ENCODE peak calls at places on chromosomes 2 and 18, in five cellular contexts. C is uterus, B is BE2C, A is heart right ventricle, T is epithelial cell of esophagus. N is an unnamed sample.
A peak's percentile ranks its signal among the peaks of the same experiment; 100 is the strongest.

GRCh38 chr2:111706481-111707001 is 177.5 kb downstream of the ANAPC1 start:
- DNase-seq in C (no peak), B (no peak), A (no peak), T (no peak), N (no peak)

GRCh38 chr2:237597680-237598145 is 7.2 kb upstream of the RAB17 start:
- DNase-seq in C (no peak), B (no peak), A (no peak), T (no peak), N (no peak)

GRCh38 chr18:35478520-35479435 is 19.0 kb downstream of the INO80C start:
- DNase-seq in C (no peak), B (no peak), A (no peak), T (peak; percentile 99), N (no peak)

GRCh38 chr2:70121627-70122372 is 34.5 kb downstream of the PCBP1 start:
- DNase-seq in C (no peak), B (no peak), A (no peak), T (no peak), N (no peak)

GRCh38 chr2:68134554-68134953 is 23.1 kb upstream of the PNO1 start:
- DNase-seq in C (no peak), B (no peak), A (no peak), T (no peak), N (no peak)

GRCh38 chr2:46067501-46068292 is 229.5 kb upstream of the EPAS1 start:
- DNase-seq in C (no peak), B (no peak), A (no peak), T (peak; percentile 18), N (peak; percentile 94)

GRCh38 chr2:127154985-127155650 is 48.2 kb upstream of the BIN1 start:
- DNase-seq in C (peak; percentile 68), B (no peak), A (no peak), T (no peak), N (no peak)

GRCh38 chr18:68791801-68792200 is 6.1 kb upstream of the CCDC102B start:
- DNase-seq in C (no peak), B (no peak), A (no peak), T (no peak), N (no peak)

GRCh38 chr2:197615033-197615652 is 60.2 kb downstream of the RFTN2 start:
- DNase-seq in C (no peak), B (no peak), A (no peak), T (peak; percentile 93), N (no peak)

GRCh38 chr2:15941970-15942710 is 1.8 kb downstream of the MYCN start:
- DNase-seq in C (peak; percentile 16), B (peak; percentile 100), A (peak; percentile 26), T (peak; percentile 8), N (no peak)

GRCh38 chr2:217980591-217980990 is 22.2 kb downstream of the TNS1 start:
- DNase-seq in C (peak; percentile 33), B (no peak), A (no peak), T (no peak), N (no peak)

GRCh38 chr2:237563816-237564215 is 2.6 kb upstream of the PRLH start:
- DNase-seq in C (no peak), B (no peak), A (no peak), T (peak; percentile 41), N (no peak)

GRCh38 chr18:23231340-23232021 is 96.2 kb downstream of the CABLES1 start:
- DNase-seq in C (peak; percentile 64), B (no peak), A (peak; percentile 77), T (peak; percentile 91), N (peak; percentile 81)

GRCh38 chr18:24054130-24054529 is 39.6 kb downstream of the TTC39C start:
- DNase-seq in C (no peak), B (no peak), A (no peak), T (peak; percentile 65), N (no peak)

GRCh38 chr2:239378021-239378917 is 22.6 kb downstream of the HDAC4 start:
- DNase-seq in C (no peak), B (peak; percentile 4), A (no peak), T (no peak), N (no peak)

GRCh38 chr2:150167711-150168110 is 319.8 kb downstream of the RND3 start:
- DNase-seq in C (no peak), B (no peak), A (no peak), T (peak; percentile 46), N (no peak)

GRCh38 chr18:48639772-48640432 is 101.1 kb downstream of the CTIF start:
- DNase-seq in C (no peak), B (no peak), A (no peak), T (peak; percentile 80), N (no peak)
- TF ChIP-seq CTCF in C (no peak), B (peak; percentile 34), A (peak; percentile 45), T (no peak), N (peak; percentile 25)

DNA sequence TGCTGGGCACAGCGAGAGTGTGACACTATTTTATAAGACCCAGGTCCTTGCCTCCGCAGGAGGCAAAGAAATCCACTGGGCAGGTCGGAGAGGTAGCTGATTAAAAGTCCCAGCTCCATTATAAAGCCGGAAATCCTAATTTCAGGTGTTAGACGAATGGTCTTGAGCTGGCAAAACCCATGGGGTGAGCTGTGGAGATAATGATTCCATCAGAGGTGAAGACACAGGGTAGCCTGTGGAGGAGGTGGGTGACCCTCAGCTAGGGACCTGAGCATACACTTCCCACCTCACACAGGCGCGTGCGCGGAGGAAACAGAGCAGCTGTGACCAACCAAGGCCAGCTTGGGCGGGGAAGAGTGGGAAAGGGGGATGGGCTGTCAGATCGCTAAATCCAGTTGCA is 201.7 kb upstream of the CXCR4 start:
- DNase-seq in C (no peak), B (no peak), A (no peak), T (no peak), N (no peak)
- TF ChIP-seq CTCF in C (no peak), B (no peak), A (no peak), T (no peak), N (no peak)

GRCh38 chr18:79570266-79571201 is 109.1 kb upstream of the CTDP1 start:
- DNase-seq in C (peak; percentile 12), B (no peak), A (no peak), T (peak; percentile 60), N (no peak)

GRCh38 chr18:79569720-79570119 is 109.9 kb upstream of the CTDP1 start:
- DNase-seq in C (peak; percentile 16), B (no peak), A (no peak), T (no peak), N (no peak)

GRCh38 chr18:79568543-79569205 is 110.9 kb upstream of the CTDP1 start:
- DNase-seq in C (no peak), B (no peak), A (no peak), T (no peak), N (no peak)

GRCh38 chr18:79566841-79567370 is 112.7 kb upstream of the CTDP1 start:
- DNase-seq in C (no peak), B (no peak), A (no peak), T (peak; percentile 66), N (no peak)

GRCh38 chr18:79567481-79568147 is 112.0 kb upstream of the CTDP1 start:
- DNase-seq in C (peak; percentile 59), B (no peak), A (peak; percentile 62), T (peak; percentile 95), N (peak; percentile 41)
- TF ChIP-seq CTCF in C (no peak), B (no peak), A (no peak), T (no peak), N (no peak)

GRCh38 chr18:74200780-74201179 is 52.5 kb downstream of the TIMM21 start:
- DNase-seq in C (no peak), B (no peak), A (no peak), T (no peak), N (no peak)
- TF ChIP-seq CTCF in C (no peak), B (no peak), A (no peak), T (no peak), N (no peak)

GRCh38 chr2:240714747-240715725 is 23.4 kb downstream of the AQP12A start:
- DNase-seq in C (no peak), B (no peak), A (no peak), T (no peak), N (no peak)
- TF ChIP-seq CTCF in C (no peak), B (no peak), A (no peak), T (no peak), N (no peak)

DNA sequence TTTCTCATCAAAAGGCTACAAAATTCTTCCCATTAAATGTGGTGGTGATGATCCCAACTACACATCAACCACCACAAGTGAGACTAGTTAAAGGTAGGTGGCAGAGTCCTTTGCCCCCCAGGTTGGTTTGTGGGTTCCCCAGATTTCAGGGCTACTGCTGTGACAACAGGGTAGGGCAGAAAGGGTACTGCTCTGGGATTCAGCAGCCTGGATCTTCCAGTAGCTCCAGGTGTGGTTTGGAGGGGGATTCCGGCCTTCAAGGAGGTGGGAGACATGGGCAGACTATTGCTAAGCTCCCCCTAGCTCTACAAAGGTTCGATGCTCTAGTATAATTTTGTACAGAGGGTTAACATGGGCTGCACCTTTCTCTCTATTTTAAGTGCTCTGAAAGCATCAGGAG is 74.9 kb upstream of the FZD5 start:
- DNase-seq in C (no peak), B (no peak), A (no peak), T (no peak), N (no peak)
- TF ChIP-seq CTCF in C (no peak), B (no peak), A (no peak), T (no peak), N (no peak)

DNA sequence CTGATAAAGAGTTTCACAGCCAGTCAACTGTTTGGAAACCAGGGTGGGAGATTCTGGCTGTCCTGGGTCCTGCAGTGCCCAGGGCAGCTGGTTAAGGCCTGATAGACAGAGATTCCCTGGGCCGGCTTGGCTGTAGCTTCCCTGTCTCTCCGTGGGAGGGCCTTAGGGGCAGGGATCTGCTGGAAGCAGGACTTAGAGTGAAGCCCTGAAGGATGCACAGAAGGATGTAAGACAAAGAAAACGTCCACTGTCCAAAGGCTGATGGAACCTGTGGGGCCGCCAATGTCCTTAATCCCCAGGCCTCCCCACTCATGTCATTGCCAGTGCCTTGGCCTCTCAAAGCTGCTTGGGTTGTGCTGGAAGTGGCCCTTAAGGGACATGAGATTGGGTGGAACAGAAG is 33.0 kb downstream of the MROH2A start:
- DNase-seq in C (no peak), B (no peak), A (no peak), T (no peak), N (no peak)
- TF ChIP-seq CTCF in C (no peak), B (no peak), A (no peak), T (no peak), N (no peak)

GRCh38 chr2:206245178-206245778 is 29.2 kb upstream of the ZDBF2 start:
- DNase-seq in C (no peak), B (no peak), A (no peak), T (no peak), N (no peak)

GRCh38 chr2:206255003-206255402 is 19.5 kb upstream of the ZDBF2 start:
- DNase-seq in C (no peak), B (no peak), A (no peak), T (no peak), N (no peak)

GRCh38 chr2:206253125-206253787 is 21.2 kb upstream of the ZDBF2 start:
- DNase-seq in C (no peak), B (no peak), A (no peak), T (no peak), N (no peak)

GRCh38 chr2:206250041-206250897 is 24.2 kb upstream of the ZDBF2 start:
- DNase-seq in C (no peak), B (no peak), A (no peak), T (peak; percentile 24), N (no peak)
- TF ChIP-seq CTCF in C (no peak), B (no peak), A (no peak), T (peak; percentile 17), N (peak; percentile 12)

GRCh38 chr18:65968605-65969004 is 217.8 kb downstream of the CDH7 start:
- DNase-seq in C (no peak), B (no peak), A (no peak), T (no peak), N (no peak)
- TF ChIP-seq CTCF in C (no peak), B (peak; percentile 50), A (peak; percentile 39), T (peak; percentile 56), N (no peak)

N was measured in AG09319.